ENCODE peak calls at places on chromosome 16, in six cellular contexts. H is neural progenitor cell, L is heart left ventricle, B is heart right ventricle, W is fibroblast of mammary gland, J is HFFc6. G is an unnamed sample.

GRCh38 chr16:4523686-4524085 is 14.9 kb downstream of the CDIP1 start:
- DNase-seq in H (no peak), L (no peak), B (no peak), W (no peak), J (no peak), G (no peak)

GRCh38 chr16:25155553-25156460 is 44.3 kb downstream of the LCMT1 start:
- DNase-seq in H (no peak), L (no peak), B (no peak), W (peak), J (no peak), G (no peak)

GRCh38 chr16:88491560-88492310 is 38.7 kb downstream of the ZFPM1 start:
- DNase-seq in H (no peak), L (no peak), B (no peak), W (no peak), J (no peak), G (no peak)

GRCh38 chr16:50763211-50763610 is 21.3 kb downstream of the CYLD start:
- DNase-seq in H (no peak), L (no peak), B (no peak), W (no peak), J (no peak), G (no peak)

GRCh38 chr16:50269769-50270509 is 3.6 kb downstream of the ADCY7 start:
- DNase-seq in H (no peak), L (no peak), B (no peak), W (no peak), J (no peak), G (no peak)

GRCh38 chr16:69724981-69725479 is 1.3 kb downstream of the NQO1 start:
- DNase-seq in H (no peak), L (no peak), B (no peak), W (no peak), J (no peak), G (no peak)

GRCh38 chr16:81737885-81738536 is 41.1 kb upstream of the PLCG2 start:
- DNase-seq in H (peak), L (peak), B (peak), W (peak), J (peak), G (peak)

GRCh38 chr16:24652803-24653202 is 76.6 kb upstream of the TNRC6A start:
- DNase-seq in H (no peak), L (no peak), B (no peak), W (no peak), J (no peak), G (no peak)

GRCh38 chr16:30369091-30369937 is 980 bp downstream of the TBC1D10B start:
- DNase-seq in H (peak), L (no peak), B (no peak), W (no peak), J (no peak), G (no peak)

GRCh38 chr16:71439531-71439930 is 2.3 kb downstream of the TLE7 start:
- DNase-seq in H (no peak), L (no peak), B (no peak), W (peak), J (no peak), G (no peak)

GRCh38 chr16:77782694-77783093 is 5.7 kb upstream of the VAT1L start:
- DNase-seq in H (no peak), L (no peak), B (no peak), W (peak), J (no peak), G (no peak)

GRCh38 chr16:88331989-88332920 is 50.5 kb upstream of the ZNF469 start:
- DNase-seq in H (no peak), L (no peak), B (no peak), W (peak), J (peak), G (peak)

GRCh38 chr16:23948949-23949392 is 113.2 kb downstream of the PRKCB start:
- DNase-seq in H (no peak), L (no peak), B (no peak), W (no peak), J (no peak), G (no peak)

GRCh38 chr16:28981517-28981916 is 3.3 kb upstream of the LAT start:
- DNase-seq in H (peak), L (no peak), B (no peak), W (peak), J (no peak), G (no peak)

GRCh38 chr16:84220851-84221250 is 19.0 kb downstream of the KCNG4 start:
- DNase-seq in H (no peak), L (no peak), B (no peak), W (no peak), J (peak), G (no peak)

GRCh38 chr16:56336711-56337110 is 88.6 kb downstream of the AMFR start:
- DNase-seq in H (no peak), L (no peak), B (no peak), W (no peak), J (no peak), G (no peak)

GRCh38 chr16:27408012-27408601 is 6.1 kb downstream of the IL21R start:
- DNase-seq in H (no peak), L (no peak), B (no peak), W (peak), J (peak), G (no peak)

GRCh38 chr16:24499193-24499814 is 40.1 kb upstream of the RBBP6 start:
- DNase-seq in H (peak), L (no peak), B (no peak), W (peak), J (peak), G (no peak)

GRCh38 chr16:20763461-20764232 is at the start of gene ACSM3:
- DNase-seq in H (peak), L (peak), B (no peak), W (peak), J (peak), G (no peak)

GRCh38 chr16:31696968-31697743 is 169.5 kb downstream of the AHSP start:
- DNase-seq in H (peak), L (no peak), B (no peak), W (peak), J (peak), G (no peak)

GRCh38 chr16:22360963-22361659 is 13.3 kb downstream of the CDR2 start:
- DNase-seq in H (no peak), L (no peak), B (no peak), W (no peak), J (no peak), G (no peak)

GRCh38 chr16:12120331-12120981 is 143.9 kb downstream of the SNX29 start:
- DNase-seq in H (no peak), L (peak), B (no peak), W (peak), J (peak), G (no peak)

GRCh38 chr16:27436921-27437650 is 35.1 kb downstream of the IL21R start:
- DNase-seq in H (no peak), L (peak), B (no peak), W (no peak), J (no peak), G (no peak)

GRCh38 chr16:69762843-69763556 is 868 bp downstream of the WWP2 start:
- DNase-seq in H (peak), L (no peak), B (no peak), W (peak), J (peak), G (no peak)

GRCh38 chr16:81755915-81756644 is 23.0 kb upstream of the PLCG2 start:
- DNase-seq in H (no peak), L (peak), B (no peak), W (no peak), J (no peak), G (no peak)

GRCh38 chr16:86819523-86819887 is 241.2 kb downstream of the FOXL1 start:
- DNase-seq in H (no peak), L (no peak), B (no peak), W (no peak), J (no peak), G (no peak)
- TF ChIP-seq CTCF in H (peak), L (peak), B (peak), W (peak), J (peak), G (no peak)

DNA sequence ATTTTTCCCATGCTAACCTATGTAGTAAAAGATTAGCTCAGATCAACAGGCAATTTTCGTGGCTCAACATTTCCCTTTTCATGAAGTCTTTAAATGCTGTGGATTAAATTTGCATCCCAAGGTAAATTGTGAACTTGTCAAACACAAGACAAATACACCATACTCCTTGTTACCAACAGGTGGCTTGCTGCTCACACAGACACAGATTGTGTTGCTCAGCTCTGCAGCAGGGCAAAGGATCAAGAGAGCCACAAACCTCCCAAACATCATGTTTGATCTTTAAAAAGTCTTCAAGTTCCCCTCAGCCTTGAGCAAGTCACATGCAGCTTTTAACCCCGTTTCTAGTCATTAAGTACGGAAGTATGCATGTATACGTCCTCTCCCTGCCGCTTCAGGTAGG is 119.6 kb upstream of the CNTNAP4 start:
- DNase-seq in H (peak), L (no peak), B (no peak), W (no peak), J (no peak), G (no peak)
- TF ChIP-seq CTCF in H (peak), L (no peak), B (no peak), W (no peak), J (no peak), G (no peak)

GRCh38 chr16:85492617-85492957 is 120.5 kb upstream of the GSE1 start:
- DNase-seq in H (no peak), L (no peak), B (no peak), W (peak), J (no peak), G (no peak)

GRCh38 chr16:85488414-85488813 is 124.7 kb upstream of the GSE1 start:
- DNase-seq in H (no peak), L (no peak), B (no peak), W (no peak), J (no peak), G (no peak)

GRCh38 chr16:85491798-85492616 is 121.1 kb upstream of the GSE1 start:
- DNase-seq in H (no peak), L (peak), B (peak), W (peak), J (peak), G (no peak)

GRCh38 chr16:85490407-85490806 is 122.7 kb upstream of the GSE1 start:
- DNase-seq in H (no peak), L (no peak), B (no peak), W (no peak), J (no peak), G (no peak)

DNA sequence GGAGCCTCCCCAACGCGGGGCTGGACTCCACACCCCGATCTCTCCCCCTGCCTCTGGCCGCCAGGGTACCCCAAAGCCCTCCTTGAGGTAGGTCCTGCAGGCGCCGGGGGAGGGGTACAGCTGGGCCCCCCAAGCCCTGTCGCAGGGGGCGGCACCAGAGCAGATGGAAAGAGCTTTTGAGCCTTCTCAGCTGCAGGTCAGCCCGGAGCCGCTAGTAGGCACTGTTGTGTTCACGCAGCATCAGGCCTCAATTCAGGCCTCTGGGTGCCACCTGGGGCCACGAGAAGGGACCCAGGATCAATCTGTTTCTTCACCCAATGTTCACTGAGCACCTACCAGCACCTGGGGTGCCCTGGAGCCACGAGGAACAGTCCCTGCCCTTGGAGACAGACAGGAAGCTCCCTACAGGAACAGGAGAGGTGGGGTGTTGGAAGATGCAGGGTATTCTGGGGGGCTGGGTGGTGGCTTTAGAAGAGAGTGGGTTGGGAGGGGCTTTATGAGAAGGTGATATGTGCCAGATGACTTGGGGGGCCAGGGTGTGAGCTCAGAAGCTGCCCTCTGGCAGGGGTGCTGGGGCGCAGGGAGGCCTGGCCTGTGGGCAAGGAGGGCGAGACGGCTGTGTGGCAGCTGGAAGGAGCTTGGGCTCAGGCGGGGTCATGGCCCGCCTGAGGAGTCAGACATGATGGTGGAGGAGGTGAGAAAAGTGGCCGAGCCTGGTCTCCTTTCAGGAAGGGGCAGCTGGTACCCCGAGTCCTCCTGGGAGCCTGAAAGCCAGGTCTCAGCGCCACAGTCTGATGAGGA is 122.0 kb upstream of the GSE1 start:
- DNase-seq in H (peak), L (no peak), B (no peak), W (no peak), J (no peak), G (no peak)
- TF ChIP-seq CTCF in H (peak), L (peak), B (peak), W (peak), J (no peak), G (no peak)

GRCh38 chr16:1258906-1259759 is 3.3 kb downstream of the TPSD1 start:
- DNase-seq in H (no peak), L (peak), B (no peak), W (no peak), J (no peak), G (no peak)
- TF ChIP-seq CTCF in H (no peak), L (no peak), B (no peak), W (no peak), J (no peak), G (no peak)

GRCh38 chr16:57667526-57668258 is 414 bp upstream of the ADGRG3 start:
- DNase-seq in H (no peak), L (peak), B (no peak), W (peak), J (no peak), G (no peak)
- TF ChIP-seq CTCF in H (peak), L (peak), B (no peak), W (no peak), J (peak), G (no peak)

DNA sequence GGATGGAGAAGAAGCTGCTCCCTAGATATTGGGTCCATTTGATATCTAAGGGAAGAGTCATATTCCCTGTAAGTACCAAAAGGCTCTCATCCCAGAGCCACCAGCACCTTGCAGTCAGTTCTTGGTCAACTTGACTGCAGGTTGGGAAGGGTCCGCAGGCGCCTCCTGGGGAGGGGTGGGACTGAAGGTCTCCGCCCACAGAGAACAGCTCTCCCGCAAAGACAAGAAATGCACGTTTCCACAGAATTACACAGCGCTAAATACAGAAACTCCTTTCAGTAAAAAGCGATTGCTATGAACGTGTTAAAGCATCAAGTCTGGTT is 864 bp upstream of the CTCF start:
- DNase-seq in H (no peak), L (no peak), B (no peak), W (no peak), J (no peak), G (no peak)
- TF ChIP-seq CTCF in H (no peak), L (no peak), B (no peak), W (no peak), J (no peak), G (no peak)

GRCh38 chr16:48347191-48347860 is 37.9 kb downstream of the SIAH1 start:
- DNase-seq in H (no peak), L (no peak), B (no peak), W (no peak), J (no peak), G (no peak)

GRCh38 chr16:48353565-48354163 is 31.5 kb downstream of the SIAH1 start:
- DNase-seq in H (peak), L (peak), B (no peak), W (peak), J (peak), G (no peak)

GRCh38 chr16:48347980-48348379 is 37.2 kb downstream of the SIAH1 start:
- DNase-seq in H (no peak), L (no peak), B (no peak), W (no peak), J (no peak), G (no peak)

GRCh38 chr16:48352648-48353347 is 32.4 kb downstream of the SIAH1 start:
- DNase-seq in H (no peak), L (no peak), B (no peak), W (no peak), J (no peak), G (no peak)

DNA sequence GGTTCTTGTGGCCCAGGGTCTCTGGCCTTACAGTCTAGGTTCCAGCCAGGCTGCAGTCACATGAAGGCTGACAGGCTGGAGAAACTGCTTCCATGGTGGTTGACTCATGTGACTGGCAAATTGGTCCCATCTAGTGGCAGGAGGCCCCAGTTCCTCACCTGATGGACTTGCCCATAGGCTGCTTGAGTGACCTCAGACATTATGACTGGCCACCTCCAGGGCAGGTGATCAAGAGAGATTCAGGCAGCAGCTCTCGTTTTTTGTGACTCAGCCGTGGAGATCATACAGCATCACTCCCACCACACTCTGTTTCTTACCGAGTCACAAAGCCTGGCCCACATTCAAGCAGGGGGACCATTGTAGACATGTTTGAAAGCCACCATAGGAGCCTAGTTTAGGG is 34.5 kb downstream of the SIAH1 start:
- DNase-seq in H (no peak), L (no peak), B (no peak), W (no peak), J (no peak), G (no peak)
- TF ChIP-seq CTCF in H (no peak), L (no peak), B (no peak), W (no peak), J (no peak), G (no peak)

GRCh38 chr16:66576306-66576705 is 3.0 kb upstream of the CMTM2 start:
- DNase-seq in H (no peak), L (no peak), B (no peak), W (no peak), J (no peak), G (no peak)

GRCh38 chr16:66580605-66581209 is 1.4 kb downstream of the CMTM2 start:
- DNase-seq in H (peak), L (no peak), B (no peak), W (peak), J (peak), G (no peak)

GRCh38 chr16:66574081-66574480 is 5.2 kb upstream of the CMTM2 start:
- DNase-seq in H (no peak), L (no peak), B (no peak), W (no peak), J (no peak), G (no peak)

GRCh38 chr16:66581246-66581952 is 2.1 kb downstream of the CMTM2 start:
- DNase-seq in H (no peak), L (no peak), B (no peak), W (peak), J (no peak), G (no peak)

GRCh38 chr16:66578596-66579531 is at the start of gene CMTM2:
- DNase-seq in H (no peak), L (no peak), B (no peak), W (no peak), J (no peak), G (no peak)
- TF ChIP-seq CTCF in H (no peak), L (no peak), B (no peak), W (no peak), J (no peak), G (no peak)

G was measured in omental fat pad.